ENCODE peak calls at places on chromosomes 2 and 18, in four cellular contexts. J, V, L and Y are unnamed samples.

GRCh38 chr2:42810971-42811865 is 18.8 kb upstream of the HAAO start:
- DNase-seq in V (peak; percentile 71), J (no peak), L (no peak), Y (peak; percentile 61)

GRCh38 chr18:36389811-36390581 is 92.5 kb downstream of the FHOD3 start:
- DNase-seq in J (no peak), V (no peak), L (no peak), Y (no peak)

GRCh38 chr2:68690851-68691250 is 43.8 kb upstream of the ARHGAP25 start:
- DNase-seq in L (no peak), V (no peak), J (no peak), Y (no peak)

GRCh38 chr2:196259507-196260481 is 88.4 kb upstream of the STK17B start:
- DNase-seq in L (no peak), J (peak; percentile 51), V (no peak), Y (peak; percentile 69)

GRCh38 chr2:173086518-173087213 is 11.0 kb downstream of the MAP3K20 start:
- DNase-seq in L (no peak), V (no peak), J (no peak), Y (no peak)

GRCh38 chr2:22282215-22282614 is 1102.8 kb upstream of the KLHL29 start:
- DNase-seq in L (no peak), V (no peak), J (no peak), Y (no peak)

GRCh38 chr18:35410561-35410960 is 33.4 kb upstream of the ZNF396 start:
- DNase-seq in V (no peak), J (no peak), L (no peak), Y (no peak)

GRCh38 chr18:12304351-12305210 is 3.5 kb upstream of the TUBB6 start:
- DNase-seq in V (no peak), L (no peak), J (no peak), Y (no peak)

GRCh38 chr2:75609937-75610508 is 36.6 kb upstream of the MRPL19 start:
- DNase-seq in L (no peak), J (no peak), V (no peak), Y (no peak)

GRCh38 chr2:26456701-26457224 is 21.2 kb downstream of the OTOF start:
- DNase-seq in V (no peak), J (no peak), L (no peak), Y (peak; percentile 82)

DNA sequence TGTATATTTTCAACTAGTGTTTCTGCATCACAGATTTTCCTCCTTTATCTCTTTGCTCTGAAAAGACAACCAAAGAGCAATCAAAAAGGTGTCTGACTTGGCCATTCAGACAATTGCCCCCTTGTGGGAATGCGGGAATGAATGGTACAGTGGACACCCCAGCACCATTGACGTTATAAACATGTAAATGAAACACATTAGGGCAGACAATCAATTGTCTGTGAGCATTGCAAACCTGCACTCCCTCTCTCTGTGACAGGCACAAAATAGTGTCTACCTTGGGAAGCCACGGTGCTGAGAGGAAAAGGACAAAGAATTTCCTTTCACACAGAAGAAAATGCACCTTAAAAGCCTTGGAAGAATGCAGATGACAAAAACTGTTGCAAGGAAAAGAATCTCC is 8.0 kb downstream of the ZEB2 start:
- DNase-seq in J (no peak), V (no peak), L (no peak), Y (no peak)
- TF ChIP-seq ETV6 in J (no peak), V (no peak), L (no peak), Y (no peak)

DNA sequence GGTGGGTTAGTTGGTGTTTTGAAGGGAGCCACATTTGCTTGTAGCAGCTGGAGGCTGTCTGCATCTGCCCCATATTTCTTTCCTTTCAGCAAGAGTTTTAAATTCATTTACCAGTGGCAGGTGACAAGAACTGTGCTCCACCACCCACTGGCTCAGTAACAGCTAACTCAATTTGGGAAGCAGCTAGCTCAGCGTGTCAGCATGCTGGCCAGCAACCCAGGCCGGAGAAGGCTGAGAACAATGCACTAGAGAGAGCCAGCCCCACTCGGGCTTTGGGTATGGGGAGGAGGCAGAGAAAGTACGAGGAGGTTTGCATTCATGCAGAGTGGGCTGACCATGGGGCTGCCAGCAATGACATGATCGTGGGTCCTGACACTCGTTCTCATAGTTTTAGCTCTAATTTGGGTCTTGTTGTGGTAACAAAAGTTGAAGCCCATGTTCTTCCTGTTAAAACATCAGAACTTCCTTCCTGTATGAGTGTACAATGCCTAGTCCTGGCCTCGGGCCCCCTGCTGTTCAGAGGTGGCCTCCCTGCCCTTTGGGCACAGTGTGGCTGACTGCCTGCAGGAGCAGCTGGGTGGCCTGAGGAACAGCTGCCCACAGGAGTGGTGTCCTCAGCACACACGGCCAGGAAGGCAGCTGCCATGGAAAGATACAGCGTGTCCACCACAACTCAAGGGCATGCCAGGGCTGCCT is 23.0 kb downstream of the CDC42EP3 start:
- DNase-seq in V (no peak), J (no peak), L (no peak), Y (no peak)
- TF ChIP-seq ETV6 in V (no peak), J (no peak), L (no peak), Y (no peak)

GRCh38 chr2:86336350-86337234 is 834 bp downstream of the REEP1 start:
- DNase-seq in V (peak; percentile 41), J (no peak), L (no peak), Y (no peak)
- TF ChIP-seq ETV6 in V (no peak), J (no peak), L (no peak), Y (no peak)

GRCh38 chr2:46521215-46521683 is 41.9 kb downstream of the TMEM247 start:
- DNase-seq in V (no peak), J (no peak), L (no peak), Y (no peak)
- TF ChIP-seq ETV6 in V (no peak), J (no peak), L (no peak), Y (no peak)

GRCh38 chr2:56688661-56689060 is 504.9 kb downstream of the CCDC85A start:
- DNase-seq in V (no peak), L (no peak), J (no peak), Y (no peak)
- TF ChIP-seq ETV6 in V (no peak), L (no peak), J (no peak), Y (no peak)

GRCh38 chr2:100196786-100197494 is 54.5 kb upstream of the AFF3 start:
- DNase-seq in V (no peak), J (no peak), L (no peak), Y (no peak)

GRCh38 chr2:100199421-100199820 is 57.0 kb upstream of the AFF3 start:
- DNase-seq in J (no peak), V (no peak), L (no peak), Y (no peak)

GRCh38 chr2:100195942-100196341 is 53.6 kb upstream of the AFF3 start:
- DNase-seq in J (no peak), L (no peak), V (no peak), Y (no peak)

GRCh38 chr2:100198461-100199230 is 56.3 kb upstream of the AFF3 start:
- DNase-seq in J (no peak), L (no peak), V (no peak), Y (no peak)

DNA sequence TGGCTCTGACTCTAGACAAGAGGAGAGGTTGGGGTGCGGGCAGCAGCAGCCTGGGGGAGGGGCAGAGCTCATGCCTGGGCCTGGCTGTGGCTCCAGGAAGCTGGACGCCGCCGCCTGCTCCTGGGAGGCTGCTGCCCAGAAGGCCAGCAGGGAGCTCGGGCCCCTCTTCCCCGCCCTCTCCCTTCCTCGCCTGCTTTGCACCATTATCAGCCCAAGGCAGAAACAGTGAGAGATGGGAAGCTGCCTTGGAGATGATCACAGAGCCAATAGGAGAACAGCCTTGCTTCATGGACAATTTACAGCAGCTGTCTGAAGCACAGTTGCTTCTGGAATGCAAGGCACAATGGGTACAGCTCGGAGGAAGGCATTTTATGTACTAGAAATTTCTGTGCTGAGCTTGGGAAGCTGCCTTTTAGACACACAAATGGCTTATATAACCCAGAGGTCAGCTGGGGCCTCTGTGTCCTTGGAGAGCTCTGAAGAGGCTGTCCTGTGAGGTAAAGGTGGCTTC is 55.3 kb upstream of the AFF3 start:
- DNase-seq in V (peak; percentile 58), L (no peak), J (peak; percentile 46), Y (no peak)
- TF ChIP-seq ETV6 in V (no peak), L (no peak), J (no peak), Y (no peak)